ENCODE peak calls at places on chromosome 14, in eight cellular contexts. U, K, E, P, S, X, T and Q are unnamed samples.

GRCh38 chr14:60807971-60808370 is 73.4 kb downstream of the MNAT1 start:
- DNase-seq in U (no peak), K (no peak), E (no peak), P (no peak), S (no peak), X (no peak), T (no peak), Q (no peak)

GRCh38 chr14:105364100-105364708 is 34.1 kb upstream of the TEX22 start:
- DNase-seq in U (no peak), K (peak; percentile 31), E (no peak), P (peak; percentile 50), S (no peak), X (peak; percentile 59), T (no peak), Q (peak; percentile 72)

GRCh38 chr14:104870368-104871144 is 5.5 kb downstream of the CEP170B start:
- DNase-seq in U (no peak), K (peak; percentile 44), E (no peak), P (no peak), S (no peak), X (peak; percentile 50), T (no peak), Q (no peak)

GRCh38 chr14:73180385-73180805 is 44.1 kb downstream of the PSEN1 start:
- DNase-seq in U (no peak), K (no peak), E (no peak), P (peak; percentile 89), S (peak; percentile 89), X (no peak), T (no peak), Q (no peak)

GRCh38 chr14:103260629-103261124 is 73.4 kb upstream of the EIF5 start:
- DNase-seq in U (no peak), K (peak; percentile 67), E (peak; percentile 11), P (peak; percentile 73), S (no peak), X (peak; percentile 58), T (peak; percentile 91), Q (no peak)

GRCh38 chr14:53432378-53432802 is 279.3 kb upstream of the DDHD1 start:
- DNase-seq in U (peak; percentile 62), K (no peak), E (peak; percentile 48), P (peak; percentile 51), S (peak; percentile 46), X (no peak), T (no peak), Q (peak; percentile 60)

GRCh38 chr14:104935955-104936354 is 11.3 kb downstream of the PLD4 start:
- DNase-seq in U (peak; percentile 17), K (no peak), E (no peak), P (no peak), S (no peak), X (no peak), T (peak; percentile 50), Q (peak; percentile 5)

GRCh38 chr14:76304536-76305473 is 71.1 kb upstream of the ESRRB start:
- DNase-seq in U (no peak), K (no peak), E (no peak), P (no peak), S (no peak), X (no peak), T (peak; percentile 32), Q (no peak)

GRCh38 chr14:84885061-84885460 is 644.9 kb upstream of the FLRT2 start:
- DNase-seq in U (no peak), K (no peak), E (no peak), P (no peak), S (no peak), X (no peak), T (no peak), Q (no peak)

GRCh38 chr14:32939254-32940065 is 781 bp downstream of the NPAS3 start:
- DNase-seq in U (peak; percentile 57), K (peak; percentile 68), E (peak; percentile 26), P (peak; percentile 82), S (no peak), X (peak; percentile 73), T (peak; percentile 96), Q (peak; percentile 59)

GRCh38 chr14:23727566-23728335 is 91.6 kb downstream of the DHRS2 start:
- DNase-seq in U (peak; percentile 47), K (no peak), E (peak; percentile 46), P (peak; percentile 23), S (peak; percentile 60), X (no peak), T (no peak), Q (peak; percentile 59)

GRCh38 chr14:61395115-61395725 is 73.8 kb downstream of the PRKCH start:
- DNase-seq in U (no peak), K (no peak), E (no peak), P (no peak), S (no peak), X (no peak), T (no peak), Q (no peak)

GRCh38 chr14:35419429-35419841 is 14.9 kb upstream of the NFKBIA start:
- DNase-seq in U (no peak), K (no peak), E (no peak), P (no peak), S (no peak), X (no peak), T (no peak), Q (no peak)

GRCh38 chr14:22336031-22336430 is 253.0 kb downstream of the DAD1 start:
- DNase-seq in U (no peak), K (no peak), E (peak; percentile 13), P (no peak), S (no peak), X (no peak), T (no peak), Q (no peak)

GRCh38 chr14:68941820-68942219 is 37.3 kb downstream of the ACTN1 start:
- DNase-seq in U (no peak), K (peak; percentile 34), E (no peak), P (peak; percentile 91), S (no peak), X (no peak), T (peak; percentile 92), Q (no peak)

GRCh38 chr14:80549141-80549540 is 337.8 kb upstream of the DIO2 start:
- DNase-seq in U (no peak), K (no peak), E (no peak), P (peak; percentile 37), S (no peak), X (no peak), T (no peak), Q (no peak)

GRCh38 chr14:80544366-80544765 is 333.1 kb upstream of the DIO2 start:
- DNase-seq in U (no peak), K (no peak), E (no peak), P (no peak), S (no peak), X (no peak), T (no peak), Q (no peak)

GRCh38 chr14:80543211-80543610 is 331.9 kb upstream of the DIO2 start:
- DNase-seq in U (no peak), K (no peak), E (no peak), P (no peak), S (no peak), X (no peak), T (no peak), Q (no peak)

GRCh38 chr14:80546056-80546854 is 335.0 kb upstream of the DIO2 start:
- DNase-seq in U (no peak), K (no peak), E (no peak), P (no peak), S (no peak), X (no peak), T (no peak), Q (no peak)
- TF ChIP-seq CTCF in U (no peak), K (no peak), E (no peak), P (no peak), S (no peak), X (no peak), T (no peak), Q (no peak)

DNA sequence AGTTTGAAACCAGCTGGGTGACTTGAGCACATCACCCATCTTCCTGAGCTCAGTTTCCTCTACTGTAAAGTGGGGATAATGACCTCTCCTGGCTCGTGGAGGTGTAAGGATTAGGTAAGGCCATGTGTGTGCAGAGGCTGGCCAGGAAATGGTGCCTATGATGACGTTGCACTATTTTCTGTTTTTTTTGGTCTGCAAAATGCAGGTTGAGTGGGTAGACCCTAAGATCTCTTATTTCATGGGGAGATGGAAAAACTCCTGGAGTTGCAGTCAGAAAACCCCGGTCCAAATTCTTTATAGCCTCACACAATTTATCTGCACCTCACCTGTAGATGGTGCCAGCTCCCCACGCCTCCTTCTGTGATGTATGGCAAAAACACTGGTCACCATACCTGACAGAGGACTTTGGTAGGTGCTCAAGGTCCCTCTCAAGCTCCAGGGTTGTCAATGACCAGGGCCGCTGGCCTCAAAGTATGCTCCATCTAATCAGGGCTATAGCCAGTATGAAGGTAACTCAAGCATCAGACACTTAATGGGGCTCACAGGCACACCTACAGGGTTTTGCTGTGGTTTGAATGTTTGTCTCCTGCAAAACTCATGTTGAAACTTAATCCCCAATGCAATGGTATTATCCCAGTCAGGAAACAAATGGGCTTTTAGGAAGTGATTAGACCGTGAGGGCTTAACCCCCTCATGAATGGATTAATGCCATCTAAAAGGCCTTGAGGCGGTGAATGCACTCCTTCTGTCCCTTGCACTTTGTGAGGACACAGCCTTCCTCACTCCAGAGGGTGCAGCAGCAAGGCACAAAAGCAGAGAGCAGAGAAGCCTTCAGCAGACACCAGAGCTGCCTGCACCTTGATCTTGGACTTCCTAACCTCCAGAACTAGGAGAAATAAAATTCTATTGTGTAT is 17.6 kb downstream of the C14orf132 start:
- DNase-seq in U (no peak), K (peak; percentile 36), E (no peak), P (no peak), S (no peak), X (no peak), T (no peak), Q (no peak)
- TF ChIP-seq CTCF in U (no peak), K (no peak), E (peak; percentile 31), P (no peak), S (no peak), X (no peak), T (no peak), Q (no peak)

DNA sequence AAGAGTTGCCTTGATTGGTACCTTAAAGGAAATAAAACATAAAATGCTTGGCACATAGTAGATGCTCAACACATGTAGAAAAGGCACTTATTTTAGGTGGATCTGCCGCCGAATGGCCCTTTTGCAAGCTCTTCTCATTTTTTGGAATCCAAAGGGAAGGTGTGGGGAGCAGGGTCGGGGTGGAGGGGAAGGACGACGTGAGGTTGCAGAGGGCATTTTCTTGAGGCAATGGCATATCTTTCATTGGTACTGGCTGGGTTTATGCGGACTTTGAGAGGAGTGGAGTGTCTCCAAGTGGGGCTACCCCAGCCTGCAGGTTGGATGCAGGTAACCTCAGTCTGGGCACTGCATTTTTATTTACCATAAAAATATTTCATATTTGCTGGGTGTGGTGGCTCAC is 8.1 kb downstream of the RTL1 start:
- DNase-seq in U (no peak), K (no peak), E (no peak), P (no peak), S (no peak), X (no peak), T (peak; percentile 36), Q (no peak)
- TF ChIP-seq CTCF in U (no peak), K (no peak), E (no peak), P (no peak), S (no peak), X (no peak), T (no peak), Q (no peak)

DNA sequence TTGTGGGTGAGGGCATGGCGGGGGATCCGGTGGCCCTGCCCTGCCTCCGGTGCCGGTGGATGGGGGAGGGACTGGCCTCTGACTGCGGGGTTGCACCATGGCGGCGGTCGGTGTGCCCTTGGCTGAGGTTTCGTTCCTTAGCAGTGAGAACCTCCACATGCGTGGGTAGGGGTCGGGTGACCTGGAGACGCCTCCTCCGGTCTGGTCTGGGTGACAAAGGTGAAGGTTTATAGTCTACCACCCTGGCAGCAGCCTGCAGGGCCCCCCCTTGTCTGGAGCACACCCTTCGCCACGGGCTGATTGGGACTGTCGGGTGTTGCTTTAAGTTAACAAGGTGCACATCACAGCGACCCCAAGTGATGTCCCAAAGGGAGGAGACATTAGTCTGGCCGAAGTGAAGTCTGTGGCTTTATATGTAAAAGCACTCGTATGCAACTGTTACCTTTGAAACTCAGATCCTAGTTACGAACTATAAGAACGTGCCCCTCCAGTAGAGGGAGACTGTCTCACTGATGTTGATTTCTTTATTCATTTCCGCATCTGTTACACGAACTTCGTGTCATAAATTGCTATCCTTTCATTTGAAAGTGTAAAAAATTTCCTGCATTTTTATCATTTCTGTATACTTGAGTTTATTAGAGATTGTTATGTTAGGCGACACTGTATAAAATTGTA is 74.4 kb downstream of the WDR20 start:
- DNase-seq in U (no peak), K (no peak), E (no peak), P (no peak), S (no peak), X (no peak), T (no peak), Q (no peak)
- TF ChIP-seq CTCF in U (no peak), K (no peak), E (no peak), P (no peak), S (peak; percentile 28), X (no peak), T (no peak), Q (no peak)